ENCODE peak calls at places on chromosomes 6 and 20, in seven cellular contexts. H, F, V, Y, Q, N and L are unnamed samples.
A peak's percentile ranks its signal among the peaks of the same experiment; 100 is the strongest.

GRCh38 chr6:19697744-19698290 is 139.4 kb upstream of the ID4 start:
- DNase-seq in H (no peak), F (peak; percentile 85), V (no peak), Y (no peak), Q (no peak), N (no peak), L (peak; percentile 80)

GRCh38 chr6:109799664-109800063 is 108.6 kb downstream of the FIG4 start:
- DNase-seq in H (no peak), F (peak; percentile 56), V (no peak), Y (peak; percentile 21), Q (no peak), N (no peak), L (no peak)

GRCh38 chr6:24738732-24739131 is 19.8 kb upstream of the C6orf62 start:
- DNase-seq in H (no peak), F (no peak), V (no peak), Y (peak; percentile 19), Q (no peak), N (no peak), L (no peak)

GRCh38 chr6:151240036-151240685 is 394 bp downstream of the AKAP12 start:
- DNase-seq in H (peak; percentile 67), F (peak; percentile 83), V (peak; percentile 18), Y (peak; percentile 3), Q (peak; percentile 92), N (peak; percentile 96), L (no peak)

GRCh38 chr6:157034433-157035230 is 257.5 kb downstream of the ARID1B start:
- DNase-seq in H (no peak), F (peak; percentile 76), V (no peak), Y (peak; percentile 59), Q (no peak), N (peak; percentile 50), L (no peak)

GRCh38 chr6:37038297-37039198 is 33.1 kb downstream of the FGD2 start:
- DNase-seq in H (no peak), F (peak; percentile 74), V (no peak), Y (no peak), Q (no peak), N (no peak), L (no peak)

GRCh38 chr6:137495652-137496391 is 1.6 kb upstream of the OLIG3 start:
- DNase-seq in H (peak; percentile 42), F (no peak), V (no peak), Y (no peak), Q (no peak), N (peak; percentile 88), L (no peak)

GRCh38 chr6:155177369-155177961 is 86.3 kb upstream of the CLDN20 start:
- DNase-seq in H (peak; percentile 59), F (peak; percentile 80), V (peak; percentile 47), Y (peak; percentile 86), Q (no peak), N (peak; percentile 77), L (no peak)

GRCh38 chr6:150541587-150541986 is 58.1 kb upstream of the PLEKHG1 start:
- DNase-seq in H (no peak), F (no peak), V (no peak), Y (no peak), Q (no peak), N (no peak), L (no peak)

GRCh38 chr6:148854086-148854485 is 107.3 kb downstream of the UST start:
- DNase-seq in H (no peak), F (peak; percentile 29), V (no peak), Y (no peak), Q (no peak), N (no peak), L (no peak)

GRCh38 chr6:11241793-11242201 is 9.3 kb upstream of the NEDD9 start:
- DNase-seq in H (peak; percentile 81), F (peak; percentile 59), V (no peak), Y (no peak), Q (no peak), N (peak; percentile 90), L (no peak)

GRCh38 chr6:100267002-100267401 is 197.7 kb downstream of the SIM1 start:
- DNase-seq in H (no peak), F (no peak), V (no peak), Y (no peak), Q (no peak), N (no peak), L (no peak)

GRCh38 chr20:32004963-32005362 is 5.3 kb upstream of the CCM2L start:
- DNase-seq in H (no peak), F (peak; percentile 32), V (no peak), Y (no peak), Q (no peak), N (no peak), L (no peak)

GRCh38 chr6:54654376-54654775 is 192.2 kb upstream of the FAM83B start:
- DNase-seq in H (no peak), F (no peak), V (no peak), Y (no peak), Q (no peak), N (no peak), L (no peak)

GRCh38 chr20:62938105-62938888 is at the start of gene GID8:
- DNase-seq in H (peak; percentile 59), F (peak; percentile 32), V (peak; percentile 58), Y (peak; percentile 65), Q (no peak), N (peak; percentile 81), L (no peak)

GRCh38 chr6:26020983-26021349 is 58.4 kb downstream of the TRIM38 start:
- DNase-seq in H (peak; percentile 61), F (peak; percentile 82), V (peak; percentile 56), Y (peak; percentile 87), Q (peak; percentile 92), N (peak; percentile 64), L (no peak)

GRCh38 chr20:4519530-4519929 is 202.2 kb upstream of the PRND start:
- DNase-seq in H (peak; percentile 53), F (peak; percentile 22), V (no peak), Y (peak; percentile 26), Q (no peak), N (peak; percentile 57), L (no peak)

GRCh38 chr6:111993342-111993741 is 60.6 kb upstream of the CCN6 start:
- DNase-seq in H (no peak), F (no peak), V (no peak), Y (peak; percentile 46), Q (no peak), N (no peak), L (no peak)

GRCh38 chr20:33689973-33690372 is 3.8 kb upstream of the E2F1 start:
- DNase-seq in H (no peak), F (peak; percentile 67), V (no peak), Y (no peak), Q (no peak), N (no peak), L (no peak)

GRCh38 chr6:133681880-133682279 is 207.0 kb upstream of the TCF21 start:
- DNase-seq in H (no peak), F (no peak), V (no peak), Y (no peak), Q (no peak), N (peak; percentile 9), L (no peak)

GRCh38 chr20:49618289-49618688 is 50.4 kb upstream of the PTGIS start:
- DNase-seq in H (no peak), F (no peak), V (no peak), Y (no peak), Q (no peak), N (no peak), L (no peak)

GRCh38 chr6:38915205-38915925 is 133.2 kb upstream of the GLP1R start:
- DNase-seq in H (no peak), F (no peak), V (no peak), Y (no peak), Q (no peak), N (no peak), L (no peak)

GRCh38 chr6:38907264-38907663 is 141.3 kb upstream of the GLP1R start:
- DNase-seq in H (no peak), F (no peak), V (no peak), Y (no peak), Q (no peak), N (no peak), L (no peak)

GRCh38 chr6:38909020-38909730 is 139.4 kb upstream of the GLP1R start:
- DNase-seq in H (no peak), F (no peak), V (no peak), Y (no peak), Q (no peak), N (no peak), L (no peak)

GRCh38 chr6:38910207-38910606 is 138.4 kb upstream of the GLP1R start:
- DNase-seq in H (no peak), F (no peak), V (no peak), Y (no peak), Q (no peak), N (no peak), L (no peak)

GRCh38 chr6:38912378-38912777 is 136.2 kb upstream of the GLP1R start:
- DNase-seq in H (no peak), F (no peak), V (no peak), Y (peak; percentile 4), Q (no peak), N (no peak), L (no peak)
- TF ChIP-seq CTCF in H (no peak), F (no peak), V (no peak), Y (no peak), Q (no peak), N (no peak), L (no peak)

DNA sequence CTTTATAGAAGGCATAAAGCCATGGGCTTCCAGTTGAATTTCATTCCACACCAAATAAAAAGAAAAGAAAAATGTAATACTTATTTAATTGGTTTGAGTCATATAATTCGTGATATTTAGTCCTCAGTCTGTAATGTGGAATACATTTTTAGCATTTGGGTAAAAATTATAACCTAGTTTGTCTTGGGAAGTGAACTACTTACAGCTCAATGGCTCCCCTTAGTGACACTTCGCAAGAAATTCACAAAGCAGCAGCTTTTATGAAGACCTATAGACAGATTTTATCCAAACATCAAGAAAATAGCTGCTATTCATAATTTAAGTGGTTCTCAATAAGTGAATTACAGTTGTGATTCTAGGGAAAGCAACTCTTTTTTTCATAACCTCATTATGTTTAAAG is 72.1 kb downstream of the RSPO3 start:
- DNase-seq in H (no peak), F (peak; percentile 72), V (no peak), Y (peak; percentile 26), Q (no peak), N (peak; percentile 36), L (no peak)
- TF ChIP-seq CTCF in H (peak; percentile 39), F (peak; percentile 75), V (peak; percentile 27), Y (peak; percentile 16), Q (no peak), N (peak; percentile 62), L (peak; percentile 69)

GRCh38 chr6:43977404-43978111 is 149.7 kb downstream of the MRPL14 start:
- DNase-seq in H (no peak), F (no peak), V (no peak), Y (peak; percentile 89), Q (peak; percentile 61), N (no peak), L (no peak)
- TF ChIP-seq CTCF in H (no peak), F (no peak), V (no peak), Y (peak; percentile 41), Q (no peak), N (no peak), L (no peak)

DNA sequence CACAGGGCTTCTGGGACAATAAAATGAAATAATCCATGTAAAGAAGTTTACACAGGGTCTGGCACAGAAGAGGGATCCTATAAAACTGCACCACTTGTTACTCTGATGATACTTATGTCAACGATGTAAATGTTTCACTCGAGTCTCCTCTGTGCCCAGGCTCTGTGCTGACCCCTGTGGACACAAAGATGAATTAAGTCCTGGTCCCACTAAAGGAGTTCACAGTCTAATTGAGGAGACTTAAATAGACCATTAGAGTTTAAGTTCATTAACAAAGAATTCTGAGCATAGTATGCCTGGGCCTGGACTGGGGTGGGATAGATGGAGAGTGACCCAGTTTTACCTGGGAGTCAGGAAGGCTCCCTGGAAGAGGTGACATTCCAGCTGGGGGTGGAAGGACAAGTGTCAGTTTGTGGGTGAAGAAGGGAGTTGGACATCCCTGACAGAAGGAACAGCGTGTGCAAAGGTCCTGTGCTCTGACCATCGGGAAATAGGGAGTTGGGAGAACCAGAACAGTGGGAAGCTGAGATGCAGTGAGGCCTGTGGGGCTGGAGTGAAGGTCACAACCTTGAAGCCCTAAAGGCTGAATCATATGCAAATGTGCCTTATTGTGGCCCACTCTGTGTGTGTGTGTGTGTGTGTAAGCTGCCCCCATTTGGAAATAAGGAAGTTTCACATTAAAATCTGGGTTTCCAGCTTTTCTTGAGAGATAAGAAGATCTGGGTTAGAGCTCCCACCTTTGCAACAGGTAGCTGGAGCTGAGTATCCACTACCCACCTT is 1.1 kb downstream of the OCSTAMP start:
- DNase-seq in H (no peak), F (no peak), V (no peak), Y (no peak), Q (no peak), N (no peak), L (no peak)
- TF ChIP-seq CTCF in H (no peak), F (no peak), V (no peak), Y (no peak), Q (no peak), N (no peak), L (no peak)